ENCODE peak calls at places on chromosomes 7 and 10, in nine cellular contexts. U is uterus, H is AG04450, G is tibial artery, Z is adipocyte, T is spleen, O is heart right ventricle, V is adrenal gland, D is A549. R is an unnamed sample. For H3K9me3, the result is how much of the 10 kb centered on the place peaks cover.

GRCh38 chr10:52499281-52499680 is 185.2 kb downstream of the DKK1 start:
- DNase-seq in V (no peak), G (no peak), T (no peak), H (no peak), D (no peak), U (no peak), Z (no peak), O (no peak), R (no peak)

GRCh38 chr10:12130237-12130872 is 878 bp downstream of the SEC61A2 start:
- DNase-seq in T (peak), D (peak), V (peak), G (no peak), U (peak), H (peak), O (no peak), Z (peak), R (no peak)

GRCh38 chr10:79328737-79329504 is 18.3 kb upstream of the PPIF start:
- DNase-seq in T (peak), Z (no peak), D (peak), O (no peak), U (no peak), H (no peak), V (no peak), G (no peak), R (no peak)

GRCh38 chr7:128434413-128435310 is 21.0 kb upstream of the HILPDA start:
- DNase-seq in V (no peak), T (no peak), Z (no peak), U (no peak), D (peak), O (no peak), H (no peak), G (no peak), R (no peak)

GRCh38 chr7:150993511-150993910 is 2.7 kb downstream of the NOS3 start:
- DNase-seq in O (peak), V (peak), G (no peak), H (no peak), D (no peak), U (peak), T (peak), Z (no peak), R (peak)

GRCh38 chr7:134502463-134502862 is 24.9 kb upstream of the AKR1B10 start:
- DNase-seq in T (no peak), G (peak), V (peak), D (no peak), Z (peak), H (no peak), O (no peak), U (peak), R (no peak)

GRCh38 chr7:5492249-5493020 is 68.8 kb upstream of the TNRC18 start:
- DNase-seq in Z (no peak), U (no peak), O (no peak), H (no peak), G (no peak), D (no peak), T (no peak), V (no peak), R (no peak)

GRCh38 chr10:110226926-110227641 is 19.7 kb downstream of the MXI1 start:
- DNase-seq in D (no peak), T (peak), Z (peak), O (peak), V (peak), U (peak), H (no peak), G (peak), R (peak)

GRCh38 chr7:131619336-131620305 is 63.2 kb upstream of the PODXL start:
- DNase-seq in H (no peak), D (no peak), U (no peak), O (no peak), G (no peak), T (no peak), V (no peak), Z (no peak), R (no peak)

GRCh38 chr7:1919539-1920265 is 249.6 kb downstream of the ELFN1 start:
- DNase-seq in D (no peak), G (no peak), O (peak), Z (no peak), T (peak), H (no peak), V (peak), U (no peak), R (peak)

GRCh38 chr10:87661861-87662785 is 2.4 kb downstream of the PAPSS2 start:
- DNase-seq in U (no peak), V (no peak), T (no peak), D (peak), G (no peak), H (no peak), O (no peak), Z (peak), R (no peak)

GRCh38 chr10:99372546-99373271 is 43.6 kb downstream of the CNNM1 start:
- DNase-seq in D (no peak), Z (peak), T (no peak), O (no peak), V (no peak), U (no peak), G (no peak), H (no peak), R (no peak)

GRCh38 chr7:34104120-34104519 is 198.8 kb downstream of the BMPER start:
- DNase-seq in U (no peak), H (no peak), O (no peak), V (no peak), G (no peak), T (no peak), D (no peak), Z (no peak), R (no peak)

GRCh38 chr10:22807238-22807637 is 92.9 kb upstream of the PIP4K2A start:
- DNase-seq in H (no peak), O (no peak), T (no peak), D (no peak), G (no peak), Z (no peak), U (no peak), V (no peak), R (no peak)

GRCh38 chr10:22682237-22683192 is 31.9 kb downstream of the PIP4K2A start:
- DNase-seq in V (no peak), T (no peak), U (no peak), O (no peak), G (no peak), D (peak), Z (no peak), H (no peak), R (no peak)

GRCh38 chr7:46680147-46680546 is 759.1 kb upstream of the IGFBP3 start:
- DNase-seq in G (no peak), O (no peak), H (no peak), Z (no peak), U (no peak), T (no peak), D (no peak), V (no peak), R (no peak)

GRCh38 chr10:59872892-59873463 is 33.4 kb downstream of the CCDC6 start:
- DNase-seq in U (peak), G (peak), H (peak), Z (peak), V (peak), T (no peak), D (peak), O (no peak), R (no peak)

GRCh38 chr10:117736655-117737054 is 194.1 kb downstream of the EMX2 start:
- DNase-seq in D (peak), O (no peak), V (peak), T (no peak), G (no peak), H (no peak), U (no peak), Z (no peak), R (no peak)

GRCh38 chr10:69640196-69640980 is 10.3 kb downstream of the FAM241B start:
- DNase-seq in T (peak), V (no peak), H (no peak), U (no peak), O (no peak), G (no peak), D (no peak), Z (peak), R (no peak)

GRCh38 chr10:543862-544822 is 145.3 kb downstream of the DIP2C start:
- DNase-seq in O (no peak), V (peak), H (no peak), D (no peak), G (peak), T (no peak), Z (no peak), U (no peak), R (no peak)

GRCh38 chr7:131068604-131069021 is 259.1 kb upstream of the MKLN1 start:
- DNase-seq in O (no peak), T (no peak), H (no peak), G (no peak), U (no peak), D (no peak), Z (peak), V (no peak), R (no peak)

GRCh38 chr7:42493436-42494198 is 256.6 kb upstream of the GLI3 start:
- DNase-seq in T (no peak), V (peak), U (peak), G (peak), Z (peak), D (peak), O (peak), H (peak), R (peak)

GRCh38 chr10:125084191-125085186 is 75.9 kb downstream of the CTBP2 start:
- DNase-seq in O (peak), Z (peak), G (peak), V (peak), U (peak), D (peak), T (peak), H (peak), R (peak)

GRCh38 chr10:79234391-79235318 is 112.6 kb upstream of the PPIF start:
- DNase-seq in V (no peak), H (no peak), G (no peak), Z (no peak), D (no peak), O (no peak), U (no peak), T (no peak), R (no peak)

GRCh38 chr7:99562832-99563231 is 4.4 kb downstream of the ZNF655 start:
- DNase-seq in T (no peak), O (no peak), D (peak), H (peak), U (no peak), Z (peak), V (no peak), G (no peak), R (no peak)

GRCh38 chr7:157605638-157606037 is 268.8 kb downstream of the DNAJB6 start:
- DNase-seq in T (peak), U (no peak), O (no peak), Z (no peak), G (no peak), V (no peak), D (no peak), H (no peak), R (no peak)
- H3K9me3 ChIP-seq in T (under half), U (under half), O (under half), Z (under half), G (under half), V (under half), D (under half), H (half or more), R (under half)

GRCh38 chr7:21454906-21455305 is 27.0 kb downstream of the SP4 start:
- DNase-seq in U (no peak), H (no peak), Z (no peak), D (no peak), O (no peak), G (no peak), T (no peak), V (no peak), R (no peak)
- H3K9me3 ChIP-seq in U (under half), H (under half), Z (under half), D (under half), O (under half), G (under half), T (under half), V (under half), R (under half)

GRCh38 chr7:157820796-157821195 is 484.0 kb downstream of the DNAJB6 start:
- DNase-seq in H (no peak), T (peak), G (no peak), O (no peak), U (no peak), Z (no peak), V (no peak), D (no peak), R (no peak)
- H3K9me3 ChIP-seq in H (half or more), T (under half), G (under half), O (under half), U (under half), Z (under half), V (under half), D (under half), R (under half)

GRCh38 chr7:32516551-32517082 is 21.3 kb downstream of the AVL9 start:
- DNase-seq in T (no peak), V (no peak), O (no peak), H (no peak), G (no peak), D (no peak), Z (no peak), U (no peak), R (no peak)

GRCh38 chr7:32513205-32513604 is 17.9 kb downstream of the AVL9 start:
- DNase-seq in V (no peak), G (no peak), D (no peak), U (no peak), O (no peak), Z (no peak), H (no peak), T (no peak), R (no peak)

GRCh38 chr7:32518534-32519140 is 23.3 kb downstream of the AVL9 start:
- DNase-seq in G (no peak), U (no peak), D (peak), O (no peak), Z (no peak), V (no peak), H (no peak), T (no peak), R (no peak)

GRCh38 chr7:32519763-32520162 is 24.5 kb downstream of the AVL9 start:
- DNase-seq in D (no peak), V (no peak), T (no peak), O (no peak), G (no peak), U (no peak), Z (no peak), H (no peak), R (no peak)

GRCh38 chr7:32515890-32516550 is 20.7 kb downstream of the AVL9 start:
- DNase-seq in H (no peak), U (no peak), D (no peak), T (no peak), O (no peak), G (no peak), V (no peak), Z (no peak), R (no peak)
- H3K9me3 ChIP-seq in H (under half), U (under half), D (under half), T (under half), O (under half), G (under half), V (under half), Z (under half), R (under half)

GRCh38 chr7:158368449-158368848 is 219.2 kb downstream of the PTPRN2 start:
- DNase-seq in T (peak), H (no peak), V (no peak), G (no peak), O (no peak), D (no peak), Z (no peak), U (no peak), R (no peak)
- H3K9me3 ChIP-seq in T (under half), H (half or more), V (under half), G (under half), O (under half), D (under half), Z (under half), U (under half), R (under half)

GRCh38 chr7:157907091-157907490 is 570.3 kb downstream of the DNAJB6 start:
- DNase-seq in Z (no peak), G (peak), V (no peak), U (no peak), H (no peak), D (no peak), O (no peak), T (no peak), R (no peak)
- H3K9me3 ChIP-seq in Z (under half), G (under half), V (under half), U (under half), H (half or more), D (under half), O (under half), T (under half), R (under half)

GRCh38 chr10:126701526-126701925 is 31.0 kb upstream of the C10orf90 start:
- DNase-seq in U (no peak), V (no peak), O (no peak), G (no peak), T (no peak), Z (no peak), D (no peak), H (no peak), R (no peak)

GRCh38 chr10:126702181-126702580 is 31.7 kb upstream of the C10orf90 start:
- DNase-seq in G (no peak), Z (no peak), T (no peak), U (no peak), H (no peak), O (no peak), D (no peak), V (no peak), R (no peak)

GRCh38 chr10:126705131-126705530 is 34.6 kb upstream of the C10orf90 start:
- DNase-seq in U (no peak), T (no peak), G (no peak), Z (no peak), D (no peak), O (no peak), V (no peak), H (no peak), R (no peak)

GRCh38 chr10:126705951-126706565 is 35.6 kb upstream of the C10orf90 start:
- DNase-seq in Z (no peak), H (no peak), U (no peak), O (peak), T (no peak), D (no peak), V (no peak), G (no peak), R (peak)

DNA sequence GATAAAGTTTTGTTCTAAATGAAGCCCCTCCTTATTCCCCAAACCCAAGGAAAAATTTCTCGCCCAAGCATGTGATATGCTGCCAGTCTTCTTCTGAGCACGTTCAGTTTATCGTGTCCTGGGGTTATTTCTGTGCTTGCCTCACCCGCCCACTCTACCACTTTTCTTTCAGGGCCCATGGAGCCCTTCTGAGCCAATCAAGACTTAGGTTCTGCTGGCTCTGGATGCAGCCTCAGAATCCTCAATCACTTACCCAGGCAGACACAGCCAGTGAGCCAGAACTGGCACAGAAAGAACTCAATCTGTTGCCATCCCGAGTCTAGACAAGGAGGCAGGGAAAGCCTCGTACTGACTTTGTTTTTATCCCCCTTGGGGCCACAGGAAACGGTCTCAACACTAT is 34.1 kb upstream of the C10orf90 start:
- DNase-seq in D (no peak), H (no peak), U (no peak), O (no peak), Z (no peak), G (no peak), V (no peak), T (no peak), R (no peak)
- H3K9me3 ChIP-seq in D (under half), H (under half), U (under half), O (under half), Z (under half), G (under half), V (under half), T (under half), R (under half)

GRCh38 chr7:56686276-56686859 is 445.9 kb downstream of the ZNF479 start:
- DNase-seq in H (no peak), V (no peak), O (no peak), Z (no peak), G (no peak), U (no peak), D (no peak), T (no peak), R (no peak)
- H3K9me3 ChIP-seq in H (under half), V (under half), O (under half), Z (half or more), G (under half), U (under half), D (under half), T (under half), R (half or more)

DNA sequence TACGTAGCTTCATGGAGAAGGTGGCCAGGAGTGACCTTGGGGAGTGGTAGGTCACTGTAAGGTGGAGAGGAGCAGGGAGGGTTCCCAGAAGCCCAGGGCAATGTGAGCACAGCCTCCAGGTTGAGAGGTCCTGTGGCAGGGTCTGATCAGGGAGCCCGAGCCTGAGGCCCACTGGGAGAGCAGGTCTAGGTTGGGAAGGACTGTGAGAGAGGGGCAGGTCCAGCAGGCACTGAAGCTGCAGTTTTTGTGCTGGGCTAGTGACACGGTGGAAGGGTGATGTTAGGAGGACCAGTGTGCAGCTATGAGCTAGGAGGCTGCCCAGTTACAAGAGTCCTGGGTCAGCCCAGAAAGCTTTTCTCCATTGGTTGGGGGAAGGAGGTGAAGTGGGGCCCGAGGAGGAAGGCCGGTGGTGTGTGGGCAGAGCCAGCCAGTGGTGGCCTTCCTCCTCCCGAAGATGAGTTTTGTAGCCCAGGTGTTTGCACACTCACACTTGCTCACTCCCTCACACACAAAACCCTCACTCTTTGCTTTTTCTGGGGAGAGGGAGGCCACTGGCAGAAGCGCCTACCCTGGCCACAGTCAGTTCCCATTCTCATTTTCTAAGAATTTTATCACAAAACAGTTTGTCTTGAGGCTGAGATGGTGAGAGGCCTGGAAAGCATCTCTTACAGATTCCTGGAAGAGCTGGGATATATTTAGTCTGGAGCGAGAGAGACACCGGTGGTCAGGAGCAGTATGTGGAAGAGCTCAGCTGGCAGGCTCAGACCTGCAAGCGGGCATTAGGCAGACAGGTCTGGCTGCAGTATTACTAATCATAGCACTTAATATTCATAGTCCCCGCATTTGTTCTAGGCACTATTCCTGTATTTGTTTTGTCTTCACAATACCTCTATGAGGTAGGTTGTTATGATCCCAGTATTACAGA is 57.1 kb downstream of the ZNF467 start:
- DNase-seq in O (no peak), U (no peak), T (peak), D (peak), Z (no peak), H (no peak), G (no peak), V (peak), R (no peak)
- H3K9me3 ChIP-seq in O (under half), U (under half), T (under half), D (under half), Z (under half), H (under half), G (under half), V (under half), R (under half)

R was measured in left ventricle myocardium inferior.